ENCODE peak calls at places on chromosome 1, in seven cellular contexts. L, E, M, C, F, G and X are unnamed samples.

GRCh38 chr1:30085814-30086770 is 637.3 kb downstream of the MATN1 start:
- DNase-seq in G (peak), M (no peak), F (peak), L (no peak), C (peak), E (peak), X (peak)

GRCh38 chr1:41523981-41524675 is 39.6 kb upstream of the EDN2 start:
- DNase-seq in L (no peak), M (no peak), C (no peak), E (no peak), F (no peak), G (no peak), X (no peak)

GRCh38 chr1:11749203-11749689 is 12.7 kb upstream of the C1orf167 start:
- DNase-seq in G (peak), M (peak), C (peak), F (peak), E (no peak), L (no peak), X (peak)

GRCh38 chr1:11539850-11540772 is 61.2 kb downstream of the DISP3 start:
- DNase-seq in E (no peak), G (no peak), F (no peak), L (no peak), C (no peak), M (no peak), X (no peak)

GRCh38 chr1:91152331-91152730 is 130.5 kb upstream of the ZNF644 start:
- DNase-seq in L (no peak), E (no peak), G (no peak), M (no peak), F (no peak), C (no peak), X (no peak)

GRCh38 chr1:81617308-81618027 is 183.3 kb upstream of the ADGRL2 start:
- DNase-seq in E (no peak), G (peak), L (no peak), C (no peak), F (no peak), M (no peak), X (no peak)

GRCh38 chr1:22176258-22176657 is 33.4 kb upstream of the WNT4 start:
- DNase-seq in G (no peak), L (no peak), C (peak), M (no peak), E (no peak), F (peak), X (no peak)

GRCh38 chr1:214476958-214477870 is 74.2 kb downstream of the PTPN14 start:
- DNase-seq in L (peak), C (no peak), G (peak), E (no peak), M (no peak), F (no peak), X (peak)

GRCh38 chr1:61163794-61164193 is 81.4 kb downstream of the NFIA start:
- DNase-seq in M (no peak), C (no peak), E (no peak), G (peak), F (no peak), L (no peak), X (no peak)

GRCh38 chr1:61395156-61395555 is 312.8 kb downstream of the NFIA start:
- DNase-seq in G (peak), F (no peak), E (no peak), L (no peak), M (no peak), C (no peak), X (no peak)

GRCh38 chr1:44605904-44606615 is 68.2 kb downstream of the TMEM53 start:
- DNase-seq in E (no peak), F (no peak), M (no peak), L (no peak), G (peak), C (no peak), X (no peak)

GRCh38 chr1:77322061-77322900 is 40.5 kb downstream of the AK5 start:
- DNase-seq in G (peak), C (no peak), L (no peak), F (no peak), E (peak), M (no peak), X (peak)

GRCh38 chr1:20086800-20087199 is 16.8 kb downstream of the PLA2G5 start:
- DNase-seq in M (no peak), C (no peak), L (no peak), G (peak), F (no peak), E (no peak), X (no peak)

GRCh38 chr1:85019989-85020388 is 23.1 kb upstream of the MCOLN2 start:
- DNase-seq in C (no peak), F (no peak), M (no peak), E (no peak), L (no peak), G (peak), X (peak)